ENCODE peak calls at places on chromosomes 12 and 14, in ten cellular contexts. S is CD4-positive, CD25-positive, alpha-beta regulatory T cell; G is activated CD8-positive, alpha-beta memory T cell treated with anti-CD3 and anti-CD28 coated beads for 1 hour; A is GM10248; I is T-helper 1 cell; L is activated naive CD8-positive, alpha-beta T cell treated with anti-CD3 and anti-CD28 coated beads for 36 hours; D is AG04450; P is EL; B is activated T-cell treated with anti-CD3 and anti-CD28 coated beads, Interleukin-2, amount 50 U/mL, for 72 hours; R is heart right ventricle. J is an unnamed sample.

GRCh38 chr14:86168376-86168775 is 638.4 kb downstream of the FLRT2 start:
- DNase-seq in B (no peak), I (no peak), A (no peak), P (no peak), D (no peak), R (no peak), G (no peak), L (no peak), S (no peak), J (no peak)

GRCh38 chr12:124273630-124274029 is 21.3 kb upstream of the RFLNA start:
- DNase-seq in L (peak), S (no peak), G (no peak), D (no peak), I (no peak), P (peak), A (peak), B (peak), R (no peak), J (no peak)

GRCh38 chr12:42173961-42174521 is 29.4 kb upstream of the GXYLT1 start:
- DNase-seq in L (no peak), I (no peak), D (no peak), A (no peak), B (no peak), S (no peak), G (no peak), P (no peak), R (no peak), J (no peak)

GRCh38 chr12:10366875-10367274 is 23.0 kb downstream of the KLRK1 start:
- DNase-seq in B (no peak), A (no peak), L (no peak), R (no peak), G (no peak), I (no peak), P (peak), D (no peak), S (peak), J (no peak)

GRCh38 chr14:68762944-68763831 is 29.7 kb downstream of the ZFP36L1 start:
- DNase-seq in R (peak), A (no peak), L (no peak), B (no peak), D (no peak), G (no peak), I (no peak), P (peak), S (no peak), J (no peak)

GRCh38 chr12:66405395-66405794 is 103.1 kb downstream of the HELB start:
- DNase-seq in L (no peak), D (no peak), I (no peak), B (no peak), A (no peak), P (peak), R (no peak), G (no peak), S (no peak), J (no peak)

GRCh38 chr12:93682846-93683261 is 5.7 kb downstream of the CRADD start:
- DNase-seq in P (no peak), R (peak), L (no peak), B (no peak), S (no peak), D (no peak), A (no peak), G (no peak), I (no peak), J (no peak)

GRCh38 chr14:92690171-92691011 is 58.0 kb downstream of the LGMN start:
- DNase-seq in L (no peak), S (no peak), A (no peak), G (no peak), R (peak), B (no peak), I (no peak), P (peak), D (peak), J (no peak)

GRCh38 chr12:104063712-104064030 is 660 bp upstream of the HCFC2 start:
- DNase-seq in D (no peak), R (no peak), P (no peak), G (no peak), B (no peak), I (no peak), A (no peak), S (no peak), L (no peak), J (no peak)

GRCh38 chr12:63845726-63846125 is 1.2 kb downstream of the SRGAP1 start:
- DNase-seq in A (no peak), G (no peak), B (no peak), L (no peak), R (no peak), I (no peak), S (no peak), D (no peak), P (peak), J (no peak)

GRCh38 chr12:121955258-121956040 is 37.1 kb downstream of the CFAP251 start:
- DNase-seq in G (no peak), I (no peak), P (peak), D (no peak), B (no peak), R (no peak), A (no peak), S (no peak), L (no peak), J (no peak)

GRCh38 chr14:36339817-36340216 is 19.4 kb upstream of the MBIP start:
- DNase-seq in L (no peak), A (no peak), S (no peak), R (no peak), G (no peak), P (no peak), B (no peak), D (no peak), I (no peak), J (no peak)

GRCh38 chr14:71803539-71804260 is 128.5 kb upstream of the RGS6 start:
- DNase-seq in G (no peak), R (no peak), P (peak), D (peak), L (no peak), B (no peak), S (no peak), A (no peak), I (no peak), J (no peak)

J was measured in activated CD4-positive, alpha-beta T cell treated with anti-CD3 and anti-CD28 coated beads for 4 hours.